ENCODE peak calls at places on chromosomes 12 and 14, in seven cellular contexts. X is A673; Y is psoas muscle; L is keratinocyte; N is naive thymus-derived CD4-positive, alpha-beta T cell; R is CD4-positive, alpha-beta T cell; A is CD4-positive, CD25-positive, alpha-beta regulatory T cell. H is an unnamed sample.

GRCh38 chr12:4269279-4269991 is 4.1 kb upstream of the CCND2 start:
- DNase-seq in X (peak), N (peak), L (no peak), A (peak), Y (peak), R (peak), H (peak)

GRCh38 chr14:81485372-81485771 is 48.3 kb downstream of the SEL1L start:
- DNase-seq in A (no peak), Y (no peak), X (no peak), N (no peak), R (no peak), L (no peak), H (no peak)

GRCh38 chr12:68189766-68190700 is 30.5 kb upstream of the IFNG start:
- DNase-seq in N (peak), R (no peak), A (no peak), L (no peak), X (peak), Y (no peak), H (no peak)

GRCh38 chr12:94289551-94290312 is 141.4 kb downstream of the PLXNC1 start:
- DNase-seq in Y (no peak), A (no peak), N (no peak), R (no peak), L (no peak), X (peak), H (no peak)

GRCh38 chr14:58131386-58131785 is 20.6 kb downstream of the ARMH4 start:
- DNase-seq in X (no peak), N (no peak), A (no peak), R (no peak), Y (no peak), L (no peak), H (no peak)

GRCh38 chr14:78070344-78070743 is 99.8 kb upstream of the NRXN3 start:
- DNase-seq in N (no peak), X (no peak), A (no peak), Y (no peak), R (no peak), L (no peak), H (no peak)

GRCh38 chr12:1830981-1831930 is 10.9 kb downstream of the LRTM2 start:
- DNase-seq in L (peak), X (no peak), N (no peak), Y (peak), A (no peak), R (no peak), H (peak)

GRCh38 chr12:27236498-27236897 is 7.6 kb upstream of the STK38L start:
- DNase-seq in L (no peak), X (no peak), A (no peak), R (no peak), N (no peak), Y (no peak), H (no peak)

DNA sequence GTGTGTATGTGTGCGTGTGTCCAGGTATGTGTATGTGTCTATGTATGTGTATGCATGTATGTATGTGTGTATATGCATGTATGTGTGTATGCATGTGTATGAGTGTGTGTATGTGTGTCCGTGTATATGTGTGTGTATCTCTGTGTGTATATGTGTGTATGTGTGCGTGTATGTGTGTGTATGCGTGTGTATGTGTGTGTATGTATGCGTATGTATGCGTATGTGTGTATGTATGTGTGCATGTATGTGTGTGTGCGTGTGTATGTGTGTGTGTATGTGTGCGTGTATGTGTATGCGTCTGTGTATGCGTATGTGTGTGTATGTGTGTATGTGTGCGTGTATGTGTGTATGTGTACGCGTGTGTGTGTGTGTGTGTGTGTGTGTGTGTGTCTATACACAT is 31.6 kb downstream of the CHST11 start:
- DNase-seq in A (no peak), R (no peak), X (no peak), N (no peak), Y (no peak), L (no peak), H (no peak)
- H3K27ac ChIP-seq in A (peak), R (no peak), X (no peak), N (no peak), Y (no peak), L (no peak), H (no peak)

DNA sequence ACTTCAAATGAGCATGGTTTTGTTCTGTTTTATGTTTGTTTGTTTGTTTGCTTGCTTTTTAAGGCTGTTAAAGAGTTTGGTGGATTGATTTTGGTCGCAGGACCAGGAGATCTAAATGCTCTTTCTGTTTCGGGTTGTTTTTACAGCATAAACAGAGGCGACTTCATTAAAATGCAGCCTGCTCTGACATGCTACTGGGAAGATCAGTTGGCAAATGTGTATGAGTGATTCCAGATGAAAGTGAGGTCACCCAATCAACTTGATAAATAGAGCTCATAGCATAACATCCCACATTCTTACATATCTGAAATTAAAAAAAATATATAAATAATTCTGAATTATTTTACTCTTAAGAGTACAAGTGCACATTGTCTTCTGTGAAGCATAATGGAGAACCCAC is 947.7 kb downstream of the GALC start:
- DNase-seq in Y (no peak), L (no peak), A (no peak), N (no peak), R (no peak), X (no peak), H (no peak)
- H3K27ac ChIP-seq in Y (no peak), L (no peak), A (no peak), N (no peak), R (no peak), X (no peak), H (no peak)

DNA sequence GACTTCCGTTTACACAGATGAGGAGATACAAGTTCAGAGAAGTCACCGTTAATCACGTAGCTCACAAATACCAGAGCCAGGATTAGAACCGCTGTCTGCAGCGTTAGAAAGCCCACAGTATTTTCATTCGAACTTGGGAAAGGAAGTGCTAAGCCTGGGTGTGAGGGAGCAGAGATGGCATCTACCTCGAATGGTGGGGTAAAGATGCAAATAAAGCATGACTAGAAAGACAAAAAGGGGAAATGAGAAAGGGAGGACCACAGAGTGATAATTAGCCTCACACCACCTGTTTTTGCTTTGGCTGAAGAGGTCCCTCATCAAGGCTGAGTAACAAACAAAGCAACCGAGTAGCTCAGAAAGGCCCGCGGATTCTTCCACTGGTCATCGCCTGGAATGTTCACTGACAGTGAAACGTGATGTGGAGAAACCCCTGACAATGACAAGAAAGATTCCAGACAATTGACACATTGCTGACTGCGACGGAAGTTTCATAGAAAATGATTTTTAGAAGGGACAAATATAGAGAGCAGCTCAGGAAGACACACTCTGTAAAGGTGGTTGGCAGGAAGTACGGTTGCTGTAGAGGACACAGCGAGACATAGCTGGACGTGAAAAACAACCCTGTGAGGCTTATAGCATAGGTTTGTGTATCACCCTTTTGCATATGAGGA is 31.5 kb upstream of the BHLHE41 start:
- DNase-seq in R (no peak), X (no peak), Y (no peak), A (no peak), N (no peak), L (no peak), H (no peak)
- H3K27ac ChIP-seq in R (no peak), X (no peak), Y (no peak), A (no peak), N (no peak), L (no peak), H (no peak)

GRCh38 chr12:13596714-13597113 is 384.7 kb downstream of the GRIN2B start:
- DNase-seq in R (no peak), L (no peak), Y (no peak), N (no peak), X (no peak), A (no peak), H (no peak)

GRCh38 chr12:13594731-13595514 is 386.5 kb downstream of the GRIN2B start:
- DNase-seq in Y (no peak), A (no peak), L (no peak), R (no peak), X (no peak), N (no peak), H (no peak)

GRCh38 chr12:13597166-13597565 is 384.2 kb downstream of the GRIN2B start:
- DNase-seq in A (no peak), Y (no peak), R (no peak), X (no peak), N (no peak), L (no peak), H (no peak)

GRCh38 chr12:13597837-13598236 is 383.6 kb downstream of the GRIN2B start:
- DNase-seq in A (no peak), X (no peak), L (no peak), Y (no peak), R (no peak), N (no peak), H (no peak)

DNA sequence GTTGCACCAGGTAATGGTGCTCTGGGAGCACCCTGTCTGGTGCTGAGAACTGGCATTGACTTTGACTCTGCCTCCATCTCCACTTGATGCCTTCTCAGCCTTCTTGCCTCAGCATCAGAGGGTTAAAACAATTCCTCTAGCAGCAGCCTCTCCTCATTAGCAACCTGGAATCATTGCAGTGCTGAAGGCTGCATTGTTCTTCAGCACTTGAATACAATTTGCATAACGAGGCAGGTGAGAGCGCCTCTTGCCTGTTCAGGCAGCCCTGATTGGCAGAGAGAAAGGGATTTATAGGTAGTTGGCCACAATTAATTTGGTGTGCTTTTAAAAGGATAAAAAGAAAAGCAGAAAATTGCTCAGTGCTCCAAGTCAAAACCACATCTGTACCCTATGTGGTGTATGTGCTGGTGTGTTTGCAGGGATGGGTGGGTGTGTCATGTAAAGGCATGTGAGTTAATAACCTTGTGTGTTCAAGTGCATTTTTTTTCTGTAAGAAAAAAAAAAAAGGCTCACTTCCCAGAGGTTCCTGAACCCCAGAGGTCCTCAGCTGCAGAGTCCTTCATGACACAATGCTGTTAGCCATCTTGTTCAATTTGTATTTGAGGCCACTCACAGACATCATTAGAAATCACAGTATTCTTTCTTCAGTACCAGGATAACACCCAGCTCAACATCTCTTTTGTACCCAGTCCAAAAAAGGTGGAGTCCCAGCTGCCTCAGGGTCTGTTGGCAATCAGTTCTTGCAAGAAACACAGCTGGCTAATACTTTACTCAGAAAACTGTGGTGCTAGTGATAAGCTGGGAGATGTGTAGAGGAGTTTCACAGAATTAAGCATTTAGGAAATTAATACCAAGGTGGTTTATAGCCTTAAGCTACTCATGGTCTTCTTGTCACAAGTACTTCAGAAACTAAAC is 385.6 kb downstream of the GRIN2B start:
- DNase-seq in A (no peak), X (no peak), L (no peak), N (no peak), R (no peak), Y (no peak), H (no peak)
- H3K27ac ChIP-seq in A (no peak), X (no peak), L (no peak), N (no peak), R (no peak), Y (no peak), H (no peak)

GRCh38 chr12:19273482-19274330 is 144.2 kb downstream of the PLEKHA5 start:
- DNase-seq in N (peak), L (peak), X (peak), Y (peak), A (no peak), R (peak), H (peak)
- H3K27ac ChIP-seq in N (no peak), L (peak), X (no peak), Y (no peak), A (no peak), R (no peak), H (peak)

DNA sequence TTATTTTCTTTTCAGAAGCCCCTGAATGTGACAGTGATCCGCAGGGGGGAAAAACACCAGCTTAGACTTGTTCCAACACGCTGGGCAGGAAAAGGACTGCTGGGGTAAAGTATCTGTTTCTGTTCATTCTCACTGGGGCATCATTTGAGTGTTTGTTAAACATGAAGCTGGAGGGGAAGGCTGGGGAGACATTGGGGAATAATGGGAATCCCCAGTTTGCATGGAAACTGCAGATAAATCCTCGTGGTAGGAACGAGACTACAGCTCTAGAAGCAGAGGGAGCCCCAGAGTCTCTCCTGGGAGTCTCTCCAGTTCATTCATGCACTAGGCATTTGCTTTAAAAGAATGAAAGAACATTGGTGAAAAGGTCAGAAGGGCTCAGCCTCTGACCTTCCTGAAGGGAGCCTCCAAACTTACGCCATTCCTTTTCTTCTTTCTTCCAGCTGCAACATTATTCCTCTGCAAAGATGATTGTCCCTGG is 2.5 kb upstream of the CFAP251 start:
- DNase-seq in Y (no peak), R (no peak), L (no peak), X (peak), N (no peak), A (no peak), H (no peak)
- H3K27ac ChIP-seq in Y (no peak), R (no peak), L (peak), X (peak), N (no peak), A (no peak), H (no peak)

DNA sequence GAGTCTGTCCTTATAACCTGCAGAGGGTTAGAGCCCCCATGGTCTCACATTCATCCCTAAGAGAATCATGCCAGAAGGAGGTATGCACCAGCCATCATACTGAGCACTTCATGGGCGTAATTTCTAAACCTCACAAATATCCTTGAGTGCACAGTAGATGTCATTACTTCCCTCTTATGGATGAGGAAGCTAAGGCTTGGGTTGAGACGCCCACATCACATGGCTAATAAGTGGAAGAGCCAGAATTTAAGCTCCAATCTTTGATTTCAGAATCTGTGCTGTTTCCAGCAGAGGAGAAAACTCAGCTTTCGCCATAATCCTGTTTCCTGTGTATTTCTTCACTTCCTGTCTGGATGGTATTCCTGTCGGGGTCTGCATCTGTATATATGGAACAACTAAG is 5.0 kb downstream of the ISCU start:
- DNase-seq in X (peak), L (no peak), A (no peak), R (no peak), Y (no peak), N (no peak), H (no peak)
- H3K27ac ChIP-seq in X (peak), L (no peak), A (peak), R (peak), Y (peak), N (peak), H (peak)

H was measured in left ventricle myocardium inferior.